ENCODE peak calls at places on chromosomes 16 and 17, in five cellular contexts. H is dermis microvascular lymphatic vessel endothelial cell; F is activated CD4-positive, alpha-beta T cell treated with anti-CD3 and anti-CD28 coated beads, Interleukin-2, amount 50 U/mL, for 48 hours; E is T-helper 22 cell; K is choroid plexus epithelial cell. Y is an unnamed sample.

GRCh38 chr16:49478107-49478506 is 104.5 kb downstream of the C16orf78 start:
- DNase-seq in K (no peak), H (no peak), F (no peak), E (no peak), Y (no peak)

GRCh38 chr17:75260679-75261335 is 599 bp downstream of the GGA3 start:
- DNase-seq in K (peak; percentile 35), H (peak; percentile 43), E (peak; percentile 38), F (peak; percentile 59), Y (peak; percentile 64)

GRCh38 chr17:31390748-31391495 is 553 bp upstream of the RAB11FIP4 start:
- DNase-seq in F (no peak), E (no peak), H (no peak), K (no peak), Y (peak; percentile 72)

GRCh38 chr17:3712811-3713463 is 10.8 kb upstream of the HASPIN start:
- DNase-seq in H (no peak), F (peak; percentile 38), K (peak; percentile 38), E (no peak), Y (no peak)

GRCh38 chr17:42180922-42181850 is at the start of gene KCNH4:
- DNase-seq in H (peak; percentile 84), E (peak; percentile 78), F (peak; percentile 92), K (peak; percentile 85), Y (peak; percentile 94)

GRCh38 chr17:59165933-59166342 is 10.4 kb downstream of the PRR11 start:
- DNase-seq in K (peak; percentile 83), H (peak; percentile 62), E (no peak), F (peak; percentile 29), Y (peak; percentile 71)

GRCh38 chr17:59899099-59899498 is 6.2 kb downstream of the RPS6KB1 start:
- DNase-seq in E (no peak), K (peak; percentile 72), F (no peak), H (no peak), Y (no peak)

GRCh38 chr17:4142107-4142900 is 526 bp downstream of the ZZEF1 start:
- DNase-seq in E (no peak), H (peak; percentile 55), K (peak; percentile 51), F (peak; percentile 16), Y (peak; percentile 79)

GRCh38 chr17:78484300-78485159 is 92.7 kb downstream of the DNAH17 start:
- DNase-seq in K (peak; percentile 18), F (peak; percentile 70), E (peak; percentile 28), H (no peak), Y (peak; percentile 98)

GRCh38 chr16:31118223-31119155 is 1.0 kb downstream of the KAT8 start:
- DNase-seq in E (no peak), H (no peak), F (no peak), K (peak; percentile 84), Y (peak; percentile 21)

GRCh38 chr17:80770881-80771611 is 220.6 kb upstream of the CHMP6 start:
- DNase-seq in H (no peak), K (no peak), E (no peak), F (no peak), Y (peak; percentile 76)

GRCh38 chr17:82449136-82449882 is 1.2 kb downstream of the CYBC1 start:
- DNase-seq in H (no peak), K (no peak), F (peak; percentile 67), E (peak; percentile 75), Y (peak; percentile 83)

GRCh38 chr17:3827124-3827773 is 18.8 kb downstream of the NCBP3 start:
- DNase-seq in E (peak; percentile 34), K (peak; percentile 85), H (peak; percentile 84), F (peak; percentile 71), Y (peak; percentile 82)

GRCh38 chr17:8253801-8254200 is 4.7 kb downstream of the PFAS start:
- DNase-seq in E (no peak), F (no peak), K (peak; percentile 41), H (peak; percentile 69), Y (no peak)

GRCh38 chr17:82696916-82697807 is 1.3 kb downstream of the RAB40B start:
- DNase-seq in E (no peak), H (no peak), F (no peak), K (no peak), Y (peak; percentile 85)

GRCh38 chr16:10362077-10362863 is 23.6 kb upstream of the ATF7IP2 start:
- DNase-seq in K (no peak), H (no peak), F (no peak), E (no peak), Y (no peak)

GRCh38 chr16:80369559-80369958 is 171.2 kb upstream of the DYNLRB2 start:
- DNase-seq in E (no peak), H (peak; percentile 67), F (no peak), K (peak; percentile 81), Y (peak; percentile 21)

GRCh38 chr16:57372372-57373116 is at the start of gene CX3CL1:
- DNase-seq in F (no peak), H (peak; percentile 60), E (no peak), K (peak; percentile 35), Y (peak; percentile 93)

GRCh38 chr16:17273142-17273561 is 197.6 kb downstream of the XYLT1 start:
- DNase-seq in F (peak; percentile 21), H (no peak), K (peak; percentile 58), E (no peak), Y (no peak)

GRCh38 chr17:71260366-71260765 is 860.5 kb upstream of the SOX9 start:
- DNase-seq in H (no peak), K (peak; percentile 18), E (no peak), F (no peak), Y (no peak)

GRCh38 chr17:57501016-57501415 is 244.1 kb downstream of the CCDC182 start:
- DNase-seq in E (no peak), K (no peak), H (no peak), F (no peak), Y (no peak)

GRCh38 chr16:88472637-88473205 is 19.6 kb downstream of the ZFPM1 start:
- DNase-seq in E (no peak), K (no peak), H (no peak), F (no peak), Y (no peak)

GRCh38 chr17:1362964-1363363 is 37.1 kb downstream of the YWHAE start:
- DNase-seq in E (no peak), K (peak; percentile 57), F (no peak), H (no peak), Y (no peak)

GRCh38 chr16:2786061-2786825 is 1.1 kb downstream of the PRSS33 start:
- DNase-seq in K (no peak), E (no peak), H (no peak), F (no peak), Y (peak; percentile 44)